ENCODE peak calls at places on chromosomes 6 and 20, in five cellular contexts. L, A, Z, P and M are unnamed samples.

GRCh38 chr6:95087394-95088097 is 489.8 kb upstream of the MANEA start:
- DNase-seq in L (no peak), A (peak; percentile 50), Z (no peak), P (no peak), M (no peak)

GRCh38 chr6:34412054-34412453 is 13.8 kb downstream of the RPS10 start:
- DNase-seq in L (no peak), A (no peak), Z (no peak), P (no peak), M (no peak)

GRCh38 chr6:157443066-157443800 is 62.2 kb downstream of the ZDHHC14 start:
- DNase-seq in L (no peak), A (no peak), Z (no peak), P (no peak), M (peak; percentile 73)

GRCh38 chr6:91213229-91213901 is 626.5 kb upstream of the MAP3K7 start:
- DNase-seq in L (no peak), A (no peak), Z (no peak), P (no peak), M (no peak)

GRCh38 chr6:90311569-90311968 is 14.9 kb upstream of the BACH2 start:
- DNase-seq in L (no peak), A (no peak), Z (no peak), P (no peak), M (no peak)

GRCh38 chr6:56863366-56863765 is 91.5 kb upstream of the BEND6 start:
- DNase-seq in L (peak; percentile 41), A (no peak), Z (peak; percentile 82), P (no peak), M (no peak)

GRCh38 chr20:47230811-47231256 is 125.7 kb downstream of the ZMYND8 start:
- DNase-seq in L (no peak), A (no peak), Z (no peak), P (no peak), M (peak; percentile 15)

GRCh38 chr6:57141451-57142177 is 30.5 kb upstream of the BAG2 start:
- DNase-seq in L (no peak), A (no peak), Z (no peak), P (no peak), M (no peak)

GRCh38 chr6:19805146-19805515 is 32.0 kb upstream of the ID4 start:
- DNase-seq in L (no peak), A (peak; percentile 6), Z (no peak), P (no peak), M (no peak)

GRCh38 chr6:94052754-94053153 is 633.4 kb upstream of the EPHA7 start:
- DNase-seq in L (no peak), A (no peak), Z (no peak), P (no peak), M (no peak)

GRCh38 chr6:138241381-138241780 is 23.1 kb upstream of the PBOV1 start:
- DNase-seq in L (no peak), A (no peak), Z (no peak), P (no peak), M (no peak)

GRCh38 chr20:8043687-8044278 is 24.2 kb upstream of the TMX4 start:
- DNase-seq in L (peak; percentile 71), A (peak; percentile 60), Z (peak; percentile 56), P (peak; percentile 45), M (peak; percentile 67)

GRCh38 chr6:20400476-20401402 is 940 bp upstream of the E2F3 start:
- DNase-seq in L (peak; percentile 57), A (peak; percentile 84), Z (peak; percentile 67), P (peak; percentile 91), M (peak; percentile 75)

GRCh38 chr6:37826188-37826587 is 6.7 kb downstream of the ZFAND3 start:
- DNase-seq in L (no peak), A (no peak), Z (no peak), P (no peak), M (no peak)

GRCh38 chr6:33324139-33324538 is 6.6 kb upstream of the ZBTB22 start:
- DNase-seq in L (no peak), A (no peak), Z (no peak), P (no peak), M (peak; percentile 39)

GRCh38 chr6:33319939-33320314 is 2.4 kb upstream of the ZBTB22 start:
- DNase-seq in L (no peak), A (no peak), Z (no peak), P (no peak), M (no peak)

GRCh38 chr6:33321227-33321626 is 3.7 kb upstream of the ZBTB22 start:
- DNase-seq in L (no peak), A (no peak), Z (no peak), P (no peak), M (no peak)

GRCh38 chr6:33320315-33321181 is 3.0 kb upstream of the ZBTB22 start:
- DNase-seq in L (no peak), A (no peak), Z (peak; percentile 66), P (peak; percentile 77), M (no peak)

DNA sequence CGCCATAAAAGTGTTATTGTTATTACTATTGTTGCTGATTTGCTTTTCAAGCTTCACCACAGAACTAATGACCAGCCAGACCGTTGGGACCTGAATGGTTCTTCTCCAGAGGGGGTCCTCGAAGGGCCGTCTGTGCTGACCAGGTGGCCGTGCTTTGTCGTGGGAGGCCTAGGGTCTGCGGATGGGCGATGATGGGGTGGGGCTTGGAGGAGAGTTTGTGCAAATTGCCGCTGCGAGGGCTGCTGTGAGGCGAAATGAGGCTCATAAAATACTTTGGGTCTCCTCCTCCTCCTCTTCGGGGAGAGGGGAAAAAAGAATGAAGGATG is 6.0 kb upstream of the ZBTB22 start:
- DNase-seq in L (no peak), A (no peak), Z (no peak), P (no peak), M (no peak)
- TF ChIP-seq CTCF in L (no peak), A (no peak), Z (no peak), P (no peak), M (no peak)

GRCh38 chr6:106084973-106085686 is 1.0 kb upstream of the PRDM1 start:
- DNase-seq in L (no peak), A (no peak), Z (peak; percentile 6), P (no peak), M (peak; percentile 19)
- TF ChIP-seq MAX in L (no peak), A (no peak), Z (no peak), P (no peak), M (no peak)

GRCh38 chr6:2988426-2989331 is 11.0 kb upstream of the NQO2 start:
- DNase-seq in L (peak; percentile 58), A (peak; percentile 95), Z (peak; percentile 98), P (peak; percentile 96), M (peak; percentile 92)
- TF ChIP-seq POLR2A in L (peak; percentile 64), A (peak; percentile 62), Z (peak; percentile 93), P (peak; percentile 80), M (peak; percentile 48)

DNA sequence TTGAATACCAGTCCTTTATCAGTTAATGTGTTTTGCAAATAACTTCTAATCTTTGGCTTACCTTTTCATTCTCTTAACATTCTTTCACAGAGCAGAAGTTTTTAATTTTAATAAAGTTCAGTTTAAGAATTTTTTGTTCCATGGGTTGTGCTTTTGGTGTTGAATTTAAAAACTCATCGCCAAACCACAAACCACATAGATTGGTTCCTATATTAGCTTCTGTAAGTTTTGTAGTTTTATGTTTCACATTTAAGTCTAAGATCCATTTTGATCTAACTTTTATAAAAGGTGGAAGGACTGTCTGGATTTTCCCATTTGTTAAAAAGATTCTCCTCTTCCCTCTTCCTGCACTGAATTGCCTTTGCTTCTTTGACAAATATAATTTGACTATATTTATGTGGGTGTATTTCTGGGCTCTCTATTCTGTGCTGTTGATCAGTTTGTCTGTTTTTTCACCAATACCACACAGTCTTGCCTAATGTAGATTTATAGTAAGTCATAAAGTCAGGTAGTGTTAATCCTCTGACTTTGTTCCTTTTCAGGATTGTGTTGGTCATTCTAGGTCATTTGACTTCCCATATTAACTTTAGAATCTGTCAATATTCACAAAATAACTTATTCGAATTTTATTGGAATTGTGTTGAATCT is 17.5 kb upstream of the SDCBP2 start:
- DNase-seq in L (no peak), A (no peak), Z (no peak), P (no peak), M (no peak)
- TF ChIP-seq CTCF in L (no peak), A (no peak), Z (no peak), P (no peak), M (no peak)

DNA sequence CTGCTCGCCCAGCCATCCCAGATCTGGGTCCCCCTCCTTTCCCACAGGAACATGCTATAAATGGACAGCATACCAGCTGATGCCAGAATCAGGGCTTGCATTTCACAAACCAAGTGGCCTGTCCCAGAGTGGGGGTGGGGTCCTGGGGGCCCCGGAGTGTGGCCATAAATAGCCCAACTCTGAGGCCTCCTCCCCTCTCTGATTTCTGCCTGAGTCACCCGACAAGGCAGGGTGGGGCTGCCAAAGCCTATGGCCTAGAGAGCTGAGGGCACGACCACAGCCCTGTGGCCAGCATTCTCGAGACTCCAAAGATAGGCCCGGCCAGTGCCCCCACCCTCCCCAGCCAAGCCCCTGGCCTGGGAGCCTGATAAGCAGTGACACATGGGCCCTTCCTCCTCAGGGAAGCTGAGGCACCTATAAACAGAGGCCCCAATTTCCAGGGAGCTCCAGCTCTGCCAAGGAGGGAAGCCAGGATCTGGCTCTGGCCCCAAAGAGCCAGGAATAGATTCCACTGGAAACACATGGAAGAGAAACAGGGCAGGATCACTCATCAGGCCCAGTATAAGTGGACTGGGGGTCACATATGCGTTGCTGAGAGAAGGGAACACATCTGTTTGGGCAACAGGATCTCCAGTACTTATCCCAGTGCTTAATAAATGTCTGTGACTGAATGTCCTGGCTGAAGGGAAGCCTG is 20.3 kb downstream of the SNTA1 start:
- DNase-seq in L (no peak), A (no peak), Z (no peak), P (peak; percentile 91), M (peak; percentile 34)
- TF ChIP-seq MAX in L (no peak), A (no peak), Z (no peak), P (no peak), M (no peak)

GRCh38 chr20:32483351-32484220 is 101.5 kb downstream of the NOL4L start:
- DNase-seq in L (peak; percentile 55), A (peak; percentile 3), Z (peak; percentile 75), P (no peak), M (peak; percentile 96)
- TF ChIP-seq POLR2A in L (peak; percentile 54), A (no peak), Z (peak; percentile 84), P (no peak), M (peak; percentile 36)